ENCODE peak calls at places on chromosomes 7 and 10, in ten cellular contexts. P is IMR-90; R is lower lobe of right lung; U is mesendoderm; T is brain microvascular endothelial cell; V is adrenal gland; J is CD4-positive, CD25-positive, alpha-beta regulatory T cell; Z is left lung; X is aorta; M is SJSA1. O is an unnamed sample. For H3K36me3 and H3K27me3, the result is how much of the 10 kb centered on the place peaks cover.

GRCh38 chr10:23171232-23171876 is 20.8 kb upstream of the PTF1A start:
- DNase-seq in P (peak), R (no peak), U (peak), T (peak), V (peak), J (no peak), Z (no peak), X (no peak), M (no peak), O (peak)

GRCh38 chr10:122034149-122034756 is 45.3 kb downstream of the TACC2 start:
- DNase-seq in P (peak), R (no peak), U (no peak), T (no peak), V (no peak), J (no peak), Z (no peak), X (no peak), M (no peak), O (no peak)

GRCh38 chr10:122280977-122281376 is 9.9 kb downstream of the BTBD16 start:
- DNase-seq in P (no peak), R (no peak), U (no peak), T (no peak), V (no peak), J (no peak), Z (no peak), X (no peak), M (no peak), O (no peak)

GRCh38 chr7:77727527-77727926 is 31.3 kb downstream of the RSBN1L start:
- DNase-seq in P (no peak), R (no peak), U (no peak), T (no peak), V (no peak), J (no peak), Z (no peak), X (no peak), M (no peak), O (no peak)

GRCh38 chr7:18116661-18117060 is 89.0 kb upstream of the PRPS1L1 start:
- DNase-seq in P (no peak), R (no peak), U (no peak), T (no peak), V (no peak), J (no peak), Z (no peak), X (no peak), M (no peak), O (no peak)

GRCh38 chr7:5665106-5666025 is 116.1 kb downstream of the RNF216 start:
- DNase-seq in P (peak), R (no peak), U (peak), T (peak), V (peak), J (peak), Z (no peak), X (no peak), M (peak), O (peak)

GRCh38 chr7:133746847-133747246 is 380.3 kb upstream of the LRGUK start:
- DNase-seq in P (no peak), R (no peak), U (peak), T (no peak), V (no peak), J (no peak), Z (no peak), X (no peak), M (no peak), O (no peak)

GRCh38 chr10:18473424-18474110 is 177.8 kb downstream of the NSUN6 start:
- DNase-seq in P (peak), R (no peak), U (no peak), T (peak), V (peak), J (no peak), Z (no peak), X (no peak), M (no peak), O (no peak)

GRCh38 chr10:5434017-5434753 is 21.8 kb downstream of the NET1 start:
- DNase-seq in P (peak), R (no peak), U (peak), T (peak), V (no peak), J (peak), Z (no peak), X (no peak), M (peak), O (peak)

GRCh38 chr7:6271091-6271658 is 1.2 kb downstream of the CYTH3 start:
- DNase-seq in P (peak), R (peak), U (no peak), T (no peak), V (peak), J (peak), Z (peak), X (peak), M (peak), O (peak)

GRCh38 chr10:6464862-6465430 is 115.1 kb downstream of the PRKCQ start:
- DNase-seq in P (no peak), R (no peak), U (no peak), T (no peak), V (no peak), J (no peak), Z (no peak), X (no peak), M (no peak), O (no peak)

GRCh38 chr7:30284298-30285066 is at the start of gene ZNRF2:
- DNase-seq in P (peak), R (peak), U (peak), T (peak), V (peak), J (peak), Z (peak), X (peak), M (peak), O (peak)

GRCh38 chr7:149680316-149681025 is 92.9 kb downstream of the ZNF467 start:
- DNase-seq in P (peak), R (no peak), U (no peak), T (no peak), V (no peak), J (no peak), Z (no peak), X (no peak), M (no peak), O (no peak)

GRCh38 chr10:95237376-95238170 is 43.5 kb downstream of the ACSM6 start:
- DNase-seq in P (peak), R (no peak), U (no peak), T (no peak), V (no peak), J (no peak), Z (no peak), X (no peak), M (no peak), O (no peak)

GRCh38 chr10:110275140-110275729 is 29.5 kb downstream of the SMNDC1 start:
- DNase-seq in P (no peak), R (no peak), U (no peak), T (no peak), V (no peak), J (no peak), Z (no peak), X (no peak), M (no peak), O (no peak)

GRCh38 chr7:152464312-152465117 is 28.7 kb upstream of the KMT2C start:
- DNase-seq in P (peak), R (peak), U (peak), T (peak), V (peak), J (no peak), Z (peak), X (peak), M (peak), O (peak)

DNA sequence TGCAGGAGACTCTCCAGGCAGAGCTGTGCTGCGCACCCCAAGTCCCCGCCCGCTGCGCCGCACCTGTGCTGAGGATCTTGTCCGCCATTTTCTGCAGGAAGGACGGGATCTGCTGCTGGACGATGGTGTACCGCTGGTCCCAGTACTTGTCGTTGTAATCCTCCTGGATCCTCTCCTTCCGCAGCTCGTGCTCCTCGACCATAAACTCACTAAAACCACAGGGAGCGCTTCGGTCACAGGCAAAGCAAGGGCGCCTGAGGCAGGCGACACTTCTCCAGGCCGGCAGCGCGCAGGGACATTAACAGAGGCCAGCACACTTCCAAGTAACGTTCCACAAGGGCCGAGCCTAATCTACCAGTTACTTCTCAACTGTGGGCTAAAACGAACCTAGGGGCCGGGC is 13.1 kb upstream of the ADAM8 start:
- DNase-seq in P (no peak), R (no peak), U (no peak), T (no peak), V (no peak), J (no peak), Z (no peak), X (no peak), M (no peak), O (no peak)
- H3K36me3 ChIP-seq in P (half or more), R (half or more), U (under half), T (half or more), V (under half), J (half or more), Z (half or more), X (under half), M (half or more), O (under half)

DNA sequence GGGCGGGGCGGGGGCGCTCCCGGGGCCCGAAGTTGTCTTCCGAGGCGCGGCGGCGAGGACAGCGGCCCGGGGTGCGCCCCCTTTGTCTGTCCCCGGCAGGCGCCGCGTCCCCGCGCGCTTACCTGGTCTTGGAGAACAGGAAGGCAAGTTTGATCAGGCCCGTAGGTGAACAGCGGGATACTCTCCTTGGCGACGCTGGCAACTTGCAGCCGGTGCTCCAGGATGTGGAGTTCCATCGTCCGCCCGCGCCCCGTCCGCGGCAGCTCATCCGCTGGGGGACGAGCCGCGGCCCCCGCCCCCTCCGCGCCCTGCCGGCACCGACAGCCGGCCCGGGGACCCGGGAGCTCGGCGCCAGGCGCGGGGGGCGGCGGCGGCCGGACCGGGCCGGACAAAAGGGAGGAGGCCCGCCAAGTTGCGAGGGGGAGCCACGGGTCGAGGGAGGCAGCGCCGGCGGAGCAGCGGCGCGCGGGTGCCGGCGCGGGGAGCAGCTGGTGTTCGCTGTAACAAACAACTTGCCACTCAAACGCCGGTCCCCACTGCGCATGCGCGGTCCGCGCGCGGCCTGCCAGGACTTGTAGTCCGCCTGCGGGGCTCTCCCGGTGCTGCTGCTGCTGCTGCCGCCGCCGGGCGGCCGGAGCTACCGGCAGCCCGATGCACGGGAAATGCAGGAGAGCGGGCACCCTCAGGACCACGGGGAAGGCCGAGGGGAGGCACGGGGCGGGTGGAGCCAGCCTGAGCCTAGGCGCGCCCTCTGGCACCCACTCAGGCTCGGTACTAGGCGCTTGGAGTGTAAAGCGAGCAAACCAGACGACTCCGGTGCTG is 35.6 kb upstream of the SPDYE3 start:
- DNase-seq in P (peak), R (peak), U (peak), T (peak), V (peak), J (peak), Z (peak), X (peak), M (peak), O (peak)
- H3K4me3 ChIP-seq in P (peak), R (peak), U (peak), T (peak), V (no peak), J (no peak), Z (peak), X (peak), M (peak), O (peak)

DNA sequence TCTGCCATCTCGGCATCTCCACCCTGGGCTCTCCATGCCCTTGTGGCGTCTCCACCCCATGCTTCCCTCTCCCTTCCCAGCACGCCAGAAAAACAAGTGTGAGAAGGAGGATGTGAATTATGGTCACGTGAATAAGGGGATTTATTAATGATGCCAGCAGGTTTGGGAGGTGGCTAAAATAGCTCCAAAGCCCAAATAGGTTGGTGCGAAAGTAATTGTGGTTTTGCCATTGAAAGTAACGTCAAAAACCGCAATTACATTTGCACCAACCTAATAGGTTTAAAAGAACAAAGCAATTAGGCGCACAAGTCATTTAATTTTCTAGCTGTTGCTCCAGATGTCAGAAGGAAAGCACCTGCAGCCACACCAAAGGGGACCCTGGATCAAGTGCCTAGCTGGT is 224.4 kb upstream of the PPP2R2D start:
- DNase-seq in P (no peak), R (no peak), U (no peak), T (no peak), V (no peak), J (no peak), Z (no peak), X (no peak), M (no peak), O (no peak)
- H3K27me3 ChIP-seq in P (under half), R (under half), U (under half), T (under half), V (under half), J (under half), Z (under half), X (under half), M (under half), O (under half)

DNA sequence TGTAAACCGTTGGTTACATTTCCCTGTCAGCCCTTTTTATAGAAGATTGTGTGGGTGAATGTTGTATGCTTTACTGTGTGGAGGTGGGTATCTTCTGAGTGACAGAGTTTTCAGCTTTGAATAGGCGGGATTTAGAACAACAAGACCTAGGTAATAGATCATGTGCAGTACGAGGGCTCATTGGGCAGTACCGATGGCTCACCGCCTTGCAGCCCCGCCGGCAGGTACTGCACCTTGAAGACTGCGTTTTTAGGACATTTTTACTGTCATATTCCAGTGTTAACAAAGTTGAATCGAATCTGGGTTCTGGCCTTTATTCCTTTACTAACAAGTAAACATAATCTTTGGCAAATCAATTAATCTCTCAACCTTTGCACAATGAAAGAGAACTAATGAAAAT is 55.9 kb upstream of the NCF1 start:
- DNase-seq in P (no peak), R (no peak), U (no peak), T (no peak), V (no peak), J (no peak), Z (no peak), X (no peak), M (no peak), O (no peak)
- H3K36me3 ChIP-seq in P (under half), R (half or more), U (under half), T (under half), V (under half), J (half or more), Z (half or more), X (under half), M (half or more), O (under half)

GRCh38 chr10:58174831-58175230 is 92.9 kb downstream of the IPMK start:
- DNase-seq in P (no peak), R (no peak), U (no peak), T (no peak), V (no peak), J (no peak), Z (no peak), X (no peak), M (no peak), O (no peak)

GRCh38 chr10:58177362-58177947 is 90.2 kb downstream of the IPMK start:
- DNase-seq in P (peak), R (no peak), U (peak), T (no peak), V (no peak), J (peak), Z (no peak), X (no peak), M (peak), O (no peak)

GRCh38 chr10:58173391-58173790 is 94.3 kb downstream of the IPMK start:
- DNase-seq in P (no peak), R (no peak), U (peak), T (no peak), V (no peak), J (no peak), Z (no peak), X (no peak), M (no peak), O (no peak)

GRCh38 chr10:58178811-58179210 is 88.9 kb downstream of the IPMK start:
- DNase-seq in P (peak), R (no peak), U (no peak), T (no peak), V (no peak), J (no peak), Z (no peak), X (no peak), M (peak), O (no peak)

DNA sequence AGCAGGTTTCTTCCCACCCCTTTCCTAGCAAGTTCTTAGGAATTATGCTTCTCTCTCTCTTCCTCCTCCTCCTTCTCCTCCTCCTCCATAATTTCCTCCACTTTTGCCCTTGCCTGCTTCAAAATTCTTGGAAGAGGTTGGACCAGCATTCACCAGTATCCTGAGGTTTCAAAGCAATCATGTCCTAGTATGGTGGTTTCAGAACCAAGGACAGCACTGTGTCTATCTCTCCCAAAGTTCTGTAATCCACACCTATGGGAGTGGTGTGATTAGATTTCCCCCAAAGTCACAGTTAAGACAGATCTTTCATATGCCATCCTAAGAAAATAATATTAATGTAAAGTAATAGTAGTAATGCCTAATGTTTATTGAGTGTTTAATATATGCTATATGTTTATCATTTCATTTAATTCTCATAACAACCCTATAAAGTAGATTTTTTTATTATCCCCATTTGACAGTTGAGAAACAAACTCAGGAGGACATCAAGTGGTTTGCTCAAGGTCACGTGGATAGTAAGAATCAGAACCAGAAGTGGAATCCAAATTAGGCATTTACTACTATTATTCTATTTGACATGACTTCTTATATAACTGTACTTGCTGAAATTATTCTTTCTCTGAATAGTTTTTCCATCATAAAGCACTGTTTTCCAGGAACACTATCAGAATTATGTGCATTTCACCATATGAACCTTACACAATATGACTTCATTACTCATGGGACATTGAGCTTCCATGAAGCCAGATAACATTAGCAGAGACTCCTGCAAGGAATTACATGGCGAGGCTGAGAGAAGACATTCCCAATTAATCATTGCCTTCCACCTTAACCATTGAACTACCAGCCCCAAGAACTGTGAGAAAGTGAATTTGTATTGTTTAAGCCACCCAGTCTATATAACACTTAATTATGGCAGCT is 91.4 kb downstream of the IPMK start:
- DNase-seq in P (peak), R (no peak), U (peak), T (no peak), V (no peak), J (no peak), Z (no peak), X (no peak), M (no peak), O (peak)
- H3K4me3 ChIP-seq in P (no peak), R (no peak), U (no peak), T (no peak), V (no peak), J (no peak), Z (no peak), X (no peak), M (no peak), O (no peak)

GRCh38 chr10:132786279-132786528 is 257 bp upstream of the NKX6-2 start:
- DNase-seq in P (no peak), R (no peak), U (no peak), T (no peak), V (no peak), J (no peak), Z (no peak), X (no peak), M (no peak), O (no peak)
- H3K27me3 ChIP-seq in P (half or more), R (half or more), U (half or more), T (half or more), V (half or more), J (under half), Z (half or more), X (under half), M (half or more), O (half or more)

O was measured in H7.